ENCODE peak calls at places on chromosome X, in nine cellular contexts. One of them, this sample, is unnamed.

GRCh38 chrX:115561605-115562491 is 874 bp downstream of the PLS3 start:
- DNase-seq in NCI-H524: peak; percentile 69
- DNase-seq in omental fat pad: no peak
- DNase-seq in caudate nucleus: peak; percentile 0
- DNase-seq in transverse colon: peak; percentile 21
- DNase-seq in ovary: peak; percentile 71
- DNase-seq in astrocyte of the cerebellum: no peak
- DNase-seq in NCI-H1694 treated with DMSO at 0.1 percent for 48 hours: no peak
- DNase-seq in activated gamma-delta T cell treated with Interleukin-2 at 50 U/mL for 16 hours: no peak
- DNase-seq in this sample: no peak

GRCh38 chrX:137427813-137428212 is 138.1 kb upstream of the ZIC3 start:
- DNase-seq in NCI-H1694 treated with DMSO at 0.1 percent for 48 hours: no peak
- DNase-seq in astrocyte of the cerebellum: peak; percentile 5
- DNase-seq in caudate nucleus: no peak
- DNase-seq in NCI-H524: no peak
- DNase-seq in ovary: no peak
- DNase-seq in omental fat pad: no peak
- DNase-seq in transverse colon: no peak
- DNase-seq in activated gamma-delta T cell treated with Interleukin-2 at 50 U/mL for 16 hours: no peak
- DNase-seq in this sample: no peak

GRCh38 chrX:24498975-24499374 is 33.9 kb downstream of the PDK3 start:
- DNase-seq in omental fat pad: no peak
- DNase-seq in activated gamma-delta T cell treated with Interleukin-2 at 50 U/mL for 16 hours: no peak
- DNase-seq in astrocyte of the cerebellum: no peak
- DNase-seq in transverse colon: no peak
- DNase-seq in caudate nucleus: no peak
- DNase-seq in NCI-H1694 treated with DMSO at 0.1 percent for 48 hours: peak; percentile 33
- DNase-seq in ovary: no peak
- DNase-seq in NCI-H524: no peak
- DNase-seq in this sample: peak; percentile 30

GRCh38 chrX:19893722-19894121 is 6.3 kb upstream of the SH3KBP1 start:
- DNase-seq in astrocyte of the cerebellum: peak; percentile 32
- DNase-seq in caudate nucleus: no peak
- DNase-seq in activated gamma-delta T cell treated with Interleukin-2 at 50 U/mL for 16 hours: no peak
- DNase-seq in omental fat pad: no peak
- DNase-seq in ovary: no peak
- DNase-seq in NCI-H1694 treated with DMSO at 0.1 percent for 48 hours: no peak
- DNase-seq in NCI-H524: no peak
- DNase-seq in transverse colon: no peak
- DNase-seq in this sample: no peak

GRCh38 chrX:9227276-9227675 is 193.3 kb upstream of the FAM9B start:
- DNase-seq in activated gamma-delta T cell treated with Interleukin-2 at 50 U/mL for 16 hours: no peak
- DNase-seq in NCI-H1694 treated with DMSO at 0.1 percent for 48 hours: no peak
- DNase-seq in astrocyte of the cerebellum: no peak
- DNase-seq in NCI-H524: no peak
- DNase-seq in caudate nucleus: no peak
- DNase-seq in transverse colon: no peak
- DNase-seq in ovary: no peak
- DNase-seq in omental fat pad: no peak
- DNase-seq in this sample: no peak

GRCh38 chrX:68647156-68647957 is at the start of gene STARD8:
- DNase-seq in caudate nucleus: no peak
- DNase-seq in NCI-H1694 treated with DMSO at 0.1 percent for 48 hours: no peak
- DNase-seq in ovary: peak; percentile 14
- DNase-seq in omental fat pad: no peak
- DNase-seq in astrocyte of the cerebellum: no peak
- DNase-seq in activated gamma-delta T cell treated with Interleukin-2 at 50 U/mL for 16 hours: no peak
- DNase-seq in transverse colon: no peak
- DNase-seq in NCI-H524: no peak
- DNase-seq in this sample: no peak

GRCh38 chrX:106247162-106247561 is 79.1 kb downstream of the PWWP3B start:
- DNase-seq in NCI-H1694 treated with DMSO at 0.1 percent for 48 hours: no peak
- DNase-seq in caudate nucleus: no peak
- DNase-seq in omental fat pad: no peak
- DNase-seq in transverse colon: no peak
- DNase-seq in astrocyte of the cerebellum: peak; percentile 11
- DNase-seq in NCI-H524: no peak
- DNase-seq in activated gamma-delta T cell treated with Interleukin-2 at 50 U/mL for 16 hours: no peak
- DNase-seq in ovary: no peak
- DNase-seq in this sample: no peak

GRCh38 chrX:54085666-54086065 is 41.4 kb upstream of the PHF8 start:
- DNase-seq in NCI-H524: no peak
- DNase-seq in transverse colon: no peak
- DNase-seq in astrocyte of the cerebellum: no peak
- DNase-seq in caudate nucleus: peak; percentile 3
- DNase-seq in omental fat pad: no peak
- DNase-seq in NCI-H1694 treated with DMSO at 0.1 percent for 48 hours: no peak
- DNase-seq in ovary: no peak
- DNase-seq in activated gamma-delta T cell treated with Interleukin-2 at 50 U/mL for 16 hours: no peak
- DNase-seq in this sample: no peak

GRCh38 chrX:155389634-155390033 is 7.7 kb downstream of the F8A2 start:
- DNase-seq in caudate nucleus: no peak
- DNase-seq in omental fat pad: no peak
- DNase-seq in ovary: no peak
- DNase-seq in transverse colon: no peak
- DNase-seq in activated gamma-delta T cell treated with Interleukin-2 at 50 U/mL for 16 hours: no peak
- DNase-seq in NCI-H1694 treated with DMSO at 0.1 percent for 48 hours: no peak
- DNase-seq in astrocyte of the cerebellum: no peak
- DNase-seq in NCI-H524: no peak
- DNase-seq in this sample: no peak